ENCODE peak calls at places on chromosomes 6 and 20, in five cellular contexts. I is CD4-positive, alpha-beta T cell; C is psoas muscle; O is effector CD4-positive, alpha-beta T cell; B is PC-3. X is an unnamed sample.

GRCh38 chr20:38805502-38805957 is at the start of gene PPP1R16B:
- DNase-seq in I (peak), C (peak), O (peak), B (no peak), X (peak)

GRCh38 chr6:132161283-132161682 is 210.1 kb upstream of the CCN2 start:
- DNase-seq in B (peak), O (no peak), C (no peak), I (no peak), X (no peak)

GRCh38 chr6:167119680-167120556 is 3.0 kb upstream of the CCR6 start:
- DNase-seq in I (peak), C (no peak), O (peak), B (no peak), X (peak)

GRCh38 chr20:51640743-51641142 is 98.2 kb upstream of the NFATC2 start:
- DNase-seq in B (no peak), I (no peak), C (no peak), O (no peak), X (no peak)

GRCh38 chr20:14948416-14948815 is 611.0 kb upstream of the FLRT3 start:
- DNase-seq in C (no peak), B (peak), I (no peak), O (no peak), X (no peak)

GRCh38 chr20:41183831-41184230 is 46.5 kb downstream of the PLCG1 start:
- DNase-seq in B (no peak), C (no peak), I (no peak), O (no peak), X (no peak)

GRCh38 chr6:34334796-34335416 is 57.6 kb downstream of the NUDT3 start:
- DNase-seq in I (no peak), B (no peak), C (no peak), O (no peak), X (no peak)

GRCh38 chr20:53829706-53830521 is 236.3 kb upstream of the ZNF217 start:
- DNase-seq in C (no peak), I (no peak), O (no peak), B (peak), X (no peak)

GRCh38 chr20:61557603-61558002 is 305.5 kb downstream of the CDH4 start:
- DNase-seq in O (no peak), I (no peak), C (no peak), B (no peak), X (no peak)